ENCODE peak calls at places on chromosomes 7 and 10, in nine cellular contexts. Z is IMR-90; W is Panc1; G is fibroblast of villous mesenchyme; M is Peyer's patch; X is astrocyte of the spinal cord; J is right lobe of liver; Q is effector memory CD4-positive, alpha-beta T cell; N is AG04449. D is an unnamed sample.

GRCh38 chr10:17210361-17210760 is 8.9 kb upstream of the TRDMT1 start:
- DNase-seq in Z (peak; percentile 44), W (no peak), G (no peak), M (no peak), X (peak; percentile 57), J (no peak), Q (no peak), N (no peak), D (no peak)

GRCh38 chr7:76232698-76233097 is 31.0 kb downstream of the SRRM3 start:
- DNase-seq in Z (no peak), W (no peak), G (no peak), M (no peak), X (no peak), J (no peak), Q (no peak), N (no peak), D (no peak)

GRCh38 chr7:84331665-84332064 is 137.1 kb upstream of the SEMA3A start:
- DNase-seq in Z (peak; percentile 16), W (no peak), G (no peak), M (no peak), X (peak; percentile 34), J (no peak), Q (no peak), N (no peak), D (no peak)

GRCh38 chr7:154440656-154441055 is 388.5 kb downstream of the DPP6 start:
- DNase-seq in Z (no peak), W (no peak), G (no peak), M (no peak), X (no peak), J (no peak), Q (no peak), N (no peak), D (no peak)

GRCh38 chr10:122852261-122852660 is 6.6 kb upstream of the CUZD1 start:
- DNase-seq in Z (no peak), W (no peak), G (peak; percentile 22), M (no peak), X (peak; percentile 54), J (no peak), Q (no peak), N (no peak), D (no peak)

GRCh38 chr10:125882596-125882995 is 1.5 kb upstream of the DHX32 start:
- DNase-seq in Z (peak; percentile 62), W (no peak), G (no peak), M (no peak), X (peak; percentile 31), J (no peak), Q (no peak), N (no peak), D (no peak)

GRCh38 chr10:13483073-13483472 is 45.7 kb downstream of the BEND7 start:
- DNase-seq in Z (no peak), W (no peak), G (no peak), M (no peak), X (no peak), J (no peak), Q (no peak), N (no peak), D (no peak)

GRCh38 chr10:88386878-88387773 is 196.0 kb downstream of the RNLS start:
- DNase-seq in Z (peak; percentile 82), W (no peak), G (peak; percentile 80), M (no peak), X (peak; percentile 85), J (peak; percentile 76), Q (no peak), N (no peak), D (peak; percentile 16)

GRCh38 chr10:113059001-113059780 is 109.1 kb downstream of the TCF7L2 start:
- DNase-seq in Z (peak; percentile 71), W (no peak), G (peak; percentile 88), M (no peak), X (peak; percentile 69), J (no peak), Q (no peak), N (no peak), D (no peak)

GRCh38 chr7:94907026-94907419 is 371 bp upstream of the PPP1R9A start:
- DNase-seq in Z (no peak), W (no peak), G (no peak), M (no peak), X (peak; percentile 8), J (no peak), Q (no peak), N (no peak), D (no peak)
- H3K4me3 ChIP-seq in Z (no peak overlapping the region), W (peak overlapping the region; percentile 44), G (no peak overlapping the region), M (peak overlapping the region; percentile 36), X (peak overlapping the region; percentile 65), J (peak overlapping the region; percentile 59), Q (no peak overlapping the region), N (no peak overlapping the region), D (peak overlapping the region; percentile 46)

GRCh38 chr10:69495666-69496065 is 44.4 kb downstream of the TSPAN15 start:
- DNase-seq in Z (no peak), W (no peak), G (no peak), M (no peak), X (no peak), J (peak; percentile 13), Q (no peak), N (no peak), D (peak; percentile 13)

GRCh38 chr10:69496352-69497234 is 45.3 kb downstream of the TSPAN15 start:
- DNase-seq in Z (no peak), W (no peak), G (no peak), M (no peak), X (no peak), J (peak; percentile 33), Q (no peak), N (no peak), D (peak; percentile 88)

GRCh38 chr10:69498711-69499471 is 47.6 kb downstream of the TSPAN15 start:
- DNase-seq in Z (no peak), W (no peak), G (no peak), M (peak; percentile 32), X (no peak), J (no peak), Q (no peak), N (no peak), D (peak; percentile 81)

GRCh38 chr10:69497235-69497561 is 45.9 kb downstream of the TSPAN15 start:
- DNase-seq in Z (no peak), W (no peak), G (no peak), M (no peak), X (no peak), J (peak; percentile 24), Q (no peak), N (no peak), D (no peak)

DNA sequence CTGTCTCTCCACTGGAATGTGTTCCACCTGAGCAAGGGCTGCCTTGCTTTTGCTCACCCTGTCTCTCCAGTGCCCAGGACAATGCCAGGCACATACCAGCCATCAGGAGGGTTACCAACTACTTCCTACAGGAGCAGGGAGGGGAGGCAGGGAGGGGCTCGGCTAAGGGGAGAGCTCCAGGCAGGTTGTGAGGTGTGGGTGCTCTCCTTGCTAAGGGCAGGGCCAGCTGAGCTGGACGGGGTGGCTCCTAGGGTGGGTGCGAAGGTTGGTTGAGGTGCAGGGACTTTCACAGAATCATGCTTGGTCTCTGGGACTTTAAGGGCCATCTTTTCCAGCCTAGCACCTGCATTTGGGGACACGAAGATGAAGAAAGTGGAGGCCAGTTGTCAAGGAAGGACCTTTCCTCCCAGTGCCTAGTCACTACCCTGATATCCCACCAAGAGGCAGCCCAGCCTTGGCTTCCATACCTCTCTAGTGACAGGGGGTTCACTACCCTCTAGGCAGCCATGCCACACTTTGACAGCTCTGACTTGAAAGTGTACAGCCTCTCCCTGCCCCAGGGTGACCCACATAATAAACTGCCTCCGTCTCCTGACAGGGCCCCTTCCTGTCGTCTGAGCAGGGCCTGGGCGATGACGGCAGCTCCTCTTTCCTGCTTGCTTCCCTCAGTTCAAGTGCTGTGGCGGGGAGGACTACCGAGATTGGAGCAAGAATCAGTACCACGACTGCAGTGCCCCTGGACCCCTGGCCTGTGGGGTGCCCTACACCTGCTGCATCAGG is 46.5 kb downstream of the TSPAN15 start:
- DNase-seq in Z (no peak), W (no peak), G (no peak), M (peak; percentile 42), X (no peak), J (peak; percentile 39), Q (peak; percentile 15), N (no peak), D (peak; percentile 12)
- H3K4me3 ChIP-seq in Z (no peak overlapping the region), W (no peak overlapping the region), G (no peak overlapping the region), M (no peak overlapping the region), X (no peak overlapping the region), J (no peak overlapping the region), Q (no peak overlapping the region), N (no peak overlapping the region), D (no peak overlapping the region)

DNA sequence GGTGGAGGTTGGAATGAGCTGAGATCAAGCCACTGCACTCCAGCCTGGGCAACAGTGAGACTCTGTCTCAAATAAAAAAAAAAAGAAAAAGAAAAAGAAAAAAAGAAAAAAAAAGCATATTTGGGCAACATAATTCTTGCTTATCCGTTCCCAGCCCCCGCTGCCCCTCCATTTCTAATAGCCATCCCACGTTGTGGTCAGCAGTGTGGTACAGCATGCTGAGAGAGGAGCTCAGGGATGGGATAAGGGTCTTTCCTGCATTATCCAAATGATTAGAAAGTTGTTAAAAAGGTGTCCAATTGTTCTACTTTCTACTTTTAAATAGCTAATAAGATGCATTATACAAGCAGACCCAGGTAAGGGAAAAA is 104.9 kb upstream of the ZNF92 start:
- DNase-seq in Z (no peak), W (no peak), G (no peak), M (no peak), X (no peak), J (no peak), Q (no peak), N (no peak), D (no peak)
- H3K4me3 ChIP-seq in Z (no peak overlapping the region), W (peak overlapping the region; percentile 69), G (no peak overlapping the region), M (no peak overlapping the region), X (no peak overlapping the region), J (no peak overlapping the region), Q (peak overlapping the region; percentile 41), N (peak overlapping the region; percentile 58), D (no peak overlapping the region)

GRCh38 chr10:35887686-35888085 is 245.6 kb upstream of the FZD8 start:
- DNase-seq in Z (no peak), W (no peak), G (no peak), M (no peak), X (no peak), J (no peak), Q (no peak), N (no peak), D (no peak)

GRCh38 chr10:35890061-35890969 is 248.2 kb upstream of the FZD8 start:
- DNase-seq in Z (peak; percentile 52), W (no peak), G (peak; percentile 97), M (no peak), X (no peak), J (no peak), Q (no peak), N (no peak), D (no peak)

GRCh38 chr10:35890970-35891330 is 248.9 kb upstream of the FZD8 start:
- DNase-seq in Z (no peak), W (no peak), G (peak; percentile 81), M (no peak), X (no peak), J (no peak), Q (no peak), N (no peak), D (no peak)

GRCh38 chr10:35889226-35889625 is 247.1 kb upstream of the FZD8 start:
- DNase-seq in Z (no peak), W (no peak), G (no peak), M (no peak), X (no peak), J (no peak), Q (no peak), N (no peak), D (no peak)

DNA sequence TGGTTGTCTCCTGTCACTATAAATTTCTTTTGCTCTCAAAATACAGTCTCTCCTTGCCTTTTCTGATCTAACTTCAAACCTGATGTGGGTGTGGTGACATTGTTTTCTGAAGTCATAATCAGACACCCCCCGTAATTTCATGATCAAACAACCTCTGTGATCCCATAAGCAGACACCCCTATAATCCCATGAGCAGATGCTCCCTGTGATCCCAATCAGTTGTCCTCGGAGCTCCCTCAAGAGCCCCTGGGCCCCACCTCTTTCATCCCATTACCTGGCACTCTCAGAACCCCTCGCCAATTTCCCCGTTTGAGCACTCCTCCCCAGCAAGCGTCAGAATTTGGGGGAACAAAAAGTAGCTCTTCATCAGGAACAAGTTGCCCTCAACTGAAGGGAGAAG is 246.3 kb upstream of the FZD8 start:
- DNase-seq in Z (no peak), W (no peak), G (no peak), M (no peak), X (no peak), J (no peak), Q (no peak), N (no peak), D (no peak)
- H3K4me3 ChIP-seq in Z (no peak overlapping the region), W (no peak overlapping the region), G (no peak overlapping the region), M (no peak overlapping the region), X (no peak overlapping the region), J (no peak overlapping the region), Q (no peak overlapping the region), N (no peak overlapping the region), D (no peak overlapping the region)

D was measured in gastrocnemius medialis.